ENCODE peak calls at places on chromosomes 6 and 20, in five cellular contexts. L, D, W, U and F are unnamed samples.

GRCh38 chr20:64100946-64101688 is 6.2 kb downstream of the NPBWR2 start:
- DNase-seq in U (no peak), W (no peak), D (no peak), L (no peak), F (no peak)

GRCh38 chr6:103872683-103873082 is 987.0 kb downstream of the HACE1 start:
- DNase-seq in L (no peak), U (no peak), W (no peak), D (no peak), F (no peak)

GRCh38 chr6:151679081-151679480 is 128.4 kb upstream of the ESR1 start:
- DNase-seq in W (no peak), U (peak), L (no peak), D (no peak), F (peak)

GRCh38 chr20:62367136-62367482 is at the start of gene LAMA5:
- DNase-seq in U (no peak), D (no peak), L (peak), W (peak), F (no peak)

GRCh38 chr6:76481101-76481500 is 408.6 kb upstream of the IMPG1 start:
- DNase-seq in L (no peak), D (no peak), W (no peak), U (no peak), F (no peak)

GRCh38 chr20:37915800-37916570 is 13.1 kb downstream of the VSTM2L start:
- DNase-seq in U (no peak), W (no peak), D (no peak), L (no peak), F (no peak)

GRCh38 chr6:101878554-101879276 is 485.2 kb downstream of the GRIK2 start:
- DNase-seq in U (no peak), W (no peak), D (no peak), L (no peak), F (no peak)

GRCh38 chr20:56924976-56925695 is 296.0 kb downstream of the TFAP2C start:
- DNase-seq in U (no peak), L (no peak), W (no peak), D (no peak), F (peak)

GRCh38 chr6:130765181-130765727 is 62.0 kb upstream of the SMLR1 start:
- DNase-seq in U (no peak), L (no peak), D (no peak), W (no peak), F (no peak)

GRCh38 chr20:9792674-9793073 is 46.2 kb downstream of the PAK5 start:
- DNase-seq in D (no peak), U (no peak), L (no peak), W (no peak), F (no peak)

GRCh38 chr6:164151161-164151728 is 736.7 kb downstream of the QKI start:
- DNase-seq in U (peak), D (peak), L (peak), W (no peak), F (peak)

GRCh38 chr20:20859510-20859909 is 147.1 kb upstream of the RALGAPA2 start:
- DNase-seq in W (no peak), D (no peak), L (no peak), U (no peak), F (no peak)

GRCh38 chr20:34820805-34821578 is 4.5 kb downstream of the NCOA6 start:
- DNase-seq in U (no peak), W (no peak), D (no peak), L (no peak), F (no peak)

GRCh38 chr6:23302499-23302898 is 733.1 kb downstream of the HDGFL1 start:
- DNase-seq in U (no peak), D (no peak), L (no peak), W (no peak), F (no peak)

GRCh38 chr6:142763205-142763604 is 181.8 kb downstream of the HIVEP2 start:
- DNase-seq in U (peak), W (no peak), D (no peak), L (no peak), F (peak)

GRCh38 chr6:6795396-6795795 is 206.9 kb downstream of the LY86 start:
- DNase-seq in W (no peak), L (no peak), U (no peak), D (no peak), F (no peak)

GRCh38 chr6:13261464-13261994 is 66.8 kb downstream of the TBC1D7 start:
- DNase-seq in D (no peak), U (no peak), L (no peak), W (no peak), F (no peak)

GRCh38 chr6:11428895-11429294 is 108.7 kb upstream of the TMEM170B start:
- DNase-seq in D (no peak), W (peak), L (no peak), U (peak), F (peak)

GRCh38 chr6:96468681-96469224 is 52.9 kb upstream of the UFL1 start:
- DNase-seq in L (no peak), U (no peak), D (no peak), W (no peak), F (no peak)

GRCh38 chr20:1225263-1225728 is 548 bp upstream of the RAD21L1 start:
- DNase-seq in W (no peak), L (peak), U (no peak), D (no peak), F (no peak)

GRCh38 chr6:153553627-153554026 is 422.5 kb upstream of the RGS17 start:
- DNase-seq in W (no peak), U (no peak), L (peak), D (no peak), F (peak)

GRCh38 chr6:109455502-109456282 is at the start of gene MICAL1:
- DNase-seq in W (peak), D (peak), U (peak), L (no peak), F (peak)

GRCh38 chr6:170208651-170209353 is 82.1 kb downstream of the DLL1 start:
- DNase-seq in L (no peak), D (no peak), U (no peak), W (no peak), F (no peak)

GRCh38 chr6:91483415-91483814 is 896.5 kb upstream of the MAP3K7 start:
- DNase-seq in L (no peak), D (no peak), U (no peak), W (no peak), F (no peak)

GRCh38 chr20:46898433-46898832 is 3.8 kb downstream of the EYA2 start:
- DNase-seq in W (no peak), U (no peak), L (peak), D (no peak), F (no peak)

GRCh38 chr6:19692506-19693298 is 144.5 kb upstream of the ID4 start:
- DNase-seq in W (no peak), D (peak), U (no peak), L (no peak), F (no peak)

GRCh38 chr6:82144007-82144851 is 103.3 kb downstream of the IBTK start:
- DNase-seq in D (no peak), U (peak), L (no peak), W (no peak), F (peak)

GRCh38 chr20:8050117-8050837 is 30.7 kb upstream of the TMX4 start:
- DNase-seq in U (no peak), W (no peak), D (no peak), L (no peak), F (no peak)

GRCh38 chr6:44697333-44697732 is 309.8 kb downstream of the CDC5L start:
- DNase-seq in W (no peak), D (no peak), U (peak), L (no peak), F (no peak)

GRCh38 chr20:2709205-2709981 is 16.8 kb downstream of the EBF4 start:
- DNase-seq in W (no peak), U (no peak), L (peak), D (no peak), F (no peak)